ENCODE peak calls at places on chromosomes 4 and X, in five cellular contexts. One of them, this sample, is unnamed.

GRCh38 chrX:112827292-112827903 is 13.2 kb downstream of the AMOT start:
- DNase-seq in NCI-H460: no peak
- DNase-seq in HT-29: no peak
- DNase-seq in NCI-H1105: no peak
- DNase-seq in mucosa of descending colon: no peak
- DNase-seq in this sample: no peak

GRCh38 chr4:119299221-119300071 is 22.5 kb downstream of the FABP2 start:
- DNase-seq in HT-29: peak; percentile 56
- DNase-seq in NCI-H1105: no peak
- DNase-seq in mucosa of descending colon: peak; percentile 13
- DNase-seq in NCI-H460: no peak
- DNase-seq in this sample: no peak

GRCh38 chr4:86909540-86909939 is 17.3 kb upstream of the C4orf36 start:
- DNase-seq in mucosa of descending colon: no peak
- DNase-seq in HT-29: no peak
- DNase-seq in NCI-H460: no peak
- DNase-seq in NCI-H1105: no peak
- DNase-seq in this sample: no peak

GRCh38 chr4:73525611-73526010 is 44.1 kb downstream of the AFM start:
- DNase-seq in NCI-H1105: no peak
- DNase-seq in NCI-H460: no peak
- DNase-seq in mucosa of descending colon: no peak
- DNase-seq in HT-29: no peak
- DNase-seq in this sample: no peak

GRCh38 chrX:117376460-117376859 is 740.1 kb downstream of the KLHL13 start:
- DNase-seq in mucosa of descending colon: no peak
- DNase-seq in NCI-H460: peak; percentile 53
- DNase-seq in NCI-H1105: no peak
- DNase-seq in HT-29: peak; percentile 3
- DNase-seq in this sample: no peak

GRCh38 chrX:132652871-132653270 is 164.0 kb upstream of the MBNL3 start:
- DNase-seq in NCI-H460: no peak
- DNase-seq in HT-29: no peak
- DNase-seq in NCI-H1105: no peak
- DNase-seq in mucosa of descending colon: no peak
- DNase-seq in this sample: no peak

GRCh38 chr4:96295143-96295763 is 455.4 kb downstream of the PDHA2 start:
- DNase-seq in NCI-H1105: no peak
- DNase-seq in NCI-H460: no peak
- DNase-seq in mucosa of descending colon: no peak
- DNase-seq in HT-29: no peak
- DNase-seq in this sample: no peak

GRCh38 chr4:54333657-54334056 is 104.6 kb downstream of the PDGFRA start:
- DNase-seq in HT-29: no peak
- DNase-seq in NCI-H460: no peak
- DNase-seq in mucosa of descending colon: no peak
- DNase-seq in NCI-H1105: no peak
- DNase-seq in this sample: no peak

GRCh38 chr4:8727131-8727530 is 134.6 kb downstream of the CPZ start:
- DNase-seq in HT-29: no peak
- DNase-seq in NCI-H1105: no peak
- DNase-seq in mucosa of descending colon: no peak
- DNase-seq in NCI-H460: no peak
- DNase-seq in this sample: no peak

GRCh38 chrX:38220024-38220935 is at the start of gene SRPX:
- DNase-seq in NCI-H460: peak; percentile 77
- DNase-seq in NCI-H1105: peak; percentile 14
- DNase-seq in mucosa of descending colon: peak; percentile 16
- DNase-seq in HT-29: peak; percentile 6
- DNase-seq in this sample: peak; percentile 21

This sample was measured in HTR-8/SVneo.